ENCODE peak calls at places on chromosomes 11 and 22, in six cellular contexts. U is H9, X is neuronal stem cell, J is IMR-90, K is mesendoderm, A is H1. L is an unnamed sample.
A peak's percentile ranks its signal among the peaks of the same experiment; 100 is the strongest.

GRCh38 chr11:11349870-11350325 is 3.2 kb downstream of the CSNK2A3 start:
- DNase-seq in U (no peak), X (no peak), J (peak; percentile 90), K (no peak), A (no peak), L (peak; percentile 87)

GRCh38 chr22:27278986-27279385 is 522.6 kb downstream of the MN1 start:
- DNase-seq in U (no peak), X (no peak), J (no peak), K (no peak), A (no peak), L (no peak)

GRCh38 chr11:38173671-38174070 is 1575.6 kb upstream of the RAG2 start:
- DNase-seq in U (no peak), X (no peak), J (no peak), K (no peak), A (no peak), L (no peak)

GRCh38 chr22:17213976-17214375 is 5.3 kb downstream of the ADA2 start:
- DNase-seq in U (peak; percentile 62), X (no peak), J (peak; percentile 3), K (peak; percentile 66), A (peak; percentile 72), L (no peak)

GRCh38 chr11:36044636-36045035 is 100.8 kb downstream of the LDLRAD3 start:
- DNase-seq in U (no peak), X (no peak), J (no peak), K (no peak), A (no peak), L (no peak)

GRCh38 chr11:92101845-92102244 is 122.8 kb upstream of the FAT3 start:
- DNase-seq in U (no peak), X (no peak), J (no peak), K (no peak), A (no peak), L (no peak)

GRCh38 chr11:70530629-70531185 is 132.4 kb downstream of the CTTN start:
- DNase-seq in U (no peak), X (no peak), J (no peak), K (no peak), A (no peak), L (no peak)

GRCh38 chr11:70644343-70645060 is 246.2 kb downstream of the CTTN start:
- DNase-seq in U (no peak), X (no peak), J (no peak), K (no peak), A (no peak), L (no peak)

GRCh38 chr11:62611705-62612365 is 740 bp downstream of the EML3 start:
- DNase-seq in U (peak; percentile 60), X (no peak), J (peak; percentile 60), K (peak; percentile 59), A (peak; percentile 56), L (peak; percentile 71)

GRCh38 chr11:69381681-69382130 is 87.8 kb downstream of the MYEOV start:
- DNase-seq in U (no peak), X (no peak), J (no peak), K (no peak), A (no peak), L (no peak)

GRCh38 chr22:17952273-17952801 is 72.0 kb downstream of the MICAL3 start:
- DNase-seq in U (no peak), X (no peak), J (no peak), K (peak; percentile 46), A (no peak), L (no peak)

GRCh38 chr22:27686534-27686933 is 115.0 kb downstream of the MN1 start:
- DNase-seq in U (no peak), X (no peak), J (peak; percentile 85), K (no peak), A (no peak), L (peak; percentile 97)

GRCh38 chr22:17698948-17699347 is 60.4 kb downstream of the BCL2L13 start:
- DNase-seq in U (no peak), X (no peak), J (no peak), K (no peak), A (no peak), L (no peak)

GRCh38 chr11:99366476-99366992 is 345.8 kb downstream of the CNTN5 start:
- DNase-seq in U (no peak), X (no peak), J (no peak), K (no peak), A (no peak), L (no peak)

GRCh38 chr11:73185680-73186293 is 32.3 kb upstream of the P2RY2 start:
- DNase-seq in U (no peak), X (no peak), J (peak; percentile 69), K (no peak), A (no peak), L (peak; percentile 60)

GRCh38 chr11:47179655-47179991 is 2.9 kb upstream of the ARFGAP2 start:
- DNase-seq in U (peak; percentile 76), X (peak; percentile 32), J (peak; percentile 35), K (peak; percentile 88), A (peak; percentile 65), L (peak; percentile 66)

GRCh38 chr11:1839204-1839923 is 583 bp downstream of the TNNI2 start:
- DNase-seq in U (no peak), X (no peak), J (no peak), K (no peak), A (no peak), L (no peak)

GRCh38 chr11:72405009-72405408 is 29.3 kb downstream of the CLPB start:
- DNase-seq in U (no peak), X (no peak), J (no peak), K (no peak), A (no peak), L (no peak)

GRCh38 chr11:2668876-2669275 is 30.9 kb downstream of the KCNQ1OT1 start:
- DNase-seq in U (no peak), X (no peak), J (no peak), K (no peak), A (peak; percentile 20), L (no peak)

GRCh38 chr11:86969258-86969657 is 14.1 kb upstream of the FZD4 start:
- DNase-seq in U (no peak), X (no peak), J (no peak), K (no peak), A (no peak), L (no peak)

GRCh38 chr22:27531782-27532530 is 269.6 kb downstream of the MN1 start:
- DNase-seq in U (no peak), X (no peak), J (peak; percentile 82), K (peak; percentile 86), A (no peak), L (peak; percentile 92)

GRCh38 chr11:22832315-22833041 is 2.9 kb upstream of the SVIP start:
- DNase-seq in U (no peak), X (no peak), J (no peak), K (no peak), A (no peak), L (peak; percentile 22)

DNA sequence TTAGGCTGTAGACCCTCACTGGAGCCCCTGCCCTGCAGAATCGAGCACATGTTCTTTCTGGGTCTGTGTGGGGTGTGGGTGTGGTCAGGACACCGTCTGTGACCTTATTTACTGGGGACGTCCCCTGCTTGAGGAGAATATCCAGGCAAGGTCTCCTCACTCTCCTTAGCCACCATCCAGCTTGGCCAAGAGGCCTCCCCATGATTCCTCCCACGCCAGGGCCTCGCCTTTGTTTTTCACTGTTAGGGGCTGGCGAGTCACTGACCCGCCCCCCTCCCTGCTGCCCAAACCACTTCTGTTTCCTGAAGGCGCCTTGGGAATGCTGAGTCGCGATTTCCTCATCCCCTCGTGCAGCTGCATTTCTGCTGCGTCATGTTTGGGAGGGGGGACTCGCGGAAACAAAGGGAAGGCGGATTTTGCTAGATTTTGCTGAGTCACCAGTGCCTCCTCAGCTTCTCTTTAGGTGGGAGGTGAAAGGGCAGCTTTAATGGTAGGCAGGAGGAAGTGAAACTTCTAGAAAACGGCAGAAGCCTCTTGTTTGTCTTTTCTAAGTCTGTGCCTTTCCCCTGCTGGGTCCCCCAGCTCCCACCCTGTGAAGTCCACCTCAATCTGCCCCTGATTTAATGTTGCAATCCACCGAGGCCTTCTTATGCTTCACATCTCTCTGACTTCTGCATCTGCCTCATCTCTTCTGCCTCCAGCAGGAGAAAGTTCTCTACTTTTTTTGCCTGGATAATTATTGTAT is 4.0 kb upstream of the HMOX1 start:
- DNase-seq in U (peak; percentile 98), X (peak; percentile 95), J (peak; percentile 99), K (peak; percentile 100), A (peak; percentile 87), L (peak; percentile 98)
- H2BK120ac ChIP-seq in U (no peak overlapping the region), X (no peak overlapping the region), J (peak overlapping the region; percentile 97), K (peak overlapping the region; percentile 21), A (peak overlapping the region; percentile 93), L (peak overlapping the region; percentile 75)

DNA sequence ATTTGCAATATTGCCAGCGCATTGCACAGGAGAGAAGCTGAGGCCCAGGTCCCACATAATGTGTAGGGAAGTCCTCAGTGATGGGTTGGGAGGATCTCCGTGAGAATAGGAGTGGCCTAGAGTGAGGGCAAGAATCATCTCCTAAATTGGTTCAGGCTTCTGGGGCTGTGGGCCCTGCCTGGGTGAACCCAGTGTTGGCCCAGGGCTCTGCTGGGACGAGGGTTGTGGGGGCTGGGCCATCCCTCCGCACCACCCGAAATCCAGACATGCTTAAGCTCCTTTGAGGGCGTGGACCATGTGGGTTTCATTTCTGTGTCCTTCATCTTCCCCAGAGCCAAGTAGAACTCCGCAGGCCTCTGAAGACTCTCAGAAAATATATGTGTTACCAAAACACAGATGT is 3.7 kb downstream of the MICALL1 start:
- DNase-seq in U (no peak), X (no peak), J (no peak), K (no peak), A (no peak), L (no peak)
- H2BK15ac ChIP-seq in U (no peak overlapping the region), X (no peak overlapping the region), J (no peak overlapping the region), K (no peak overlapping the region), A (no peak overlapping the region), L (no peak overlapping the region)

GRCh38 chr22:42316988-42317387 is 46.5 kb upstream of the TCF20 start:
- DNase-seq in U (no peak), X (no peak), J (no peak), K (no peak), A (no peak), L (no peak)

GRCh38 chr22:42315392-42315756 is 44.9 kb upstream of the TCF20 start:
- DNase-seq in U (no peak), X (no peak), J (no peak), K (no peak), A (no peak), L (no peak)

GRCh38 chr22:42313204-42313603 is 42.8 kb upstream of the TCF20 start:
- DNase-seq in U (no peak), X (no peak), J (no peak), K (peak; percentile 53), A (no peak), L (no peak)

GRCh38 chr22:42313804-42314581 is 43.5 kb upstream of the TCF20 start:
- DNase-seq in U (peak; percentile 95), X (peak; percentile 45), J (peak; percentile 54), K (peak; percentile 94), A (peak; percentile 78), L (peak; percentile 86)

DNA sequence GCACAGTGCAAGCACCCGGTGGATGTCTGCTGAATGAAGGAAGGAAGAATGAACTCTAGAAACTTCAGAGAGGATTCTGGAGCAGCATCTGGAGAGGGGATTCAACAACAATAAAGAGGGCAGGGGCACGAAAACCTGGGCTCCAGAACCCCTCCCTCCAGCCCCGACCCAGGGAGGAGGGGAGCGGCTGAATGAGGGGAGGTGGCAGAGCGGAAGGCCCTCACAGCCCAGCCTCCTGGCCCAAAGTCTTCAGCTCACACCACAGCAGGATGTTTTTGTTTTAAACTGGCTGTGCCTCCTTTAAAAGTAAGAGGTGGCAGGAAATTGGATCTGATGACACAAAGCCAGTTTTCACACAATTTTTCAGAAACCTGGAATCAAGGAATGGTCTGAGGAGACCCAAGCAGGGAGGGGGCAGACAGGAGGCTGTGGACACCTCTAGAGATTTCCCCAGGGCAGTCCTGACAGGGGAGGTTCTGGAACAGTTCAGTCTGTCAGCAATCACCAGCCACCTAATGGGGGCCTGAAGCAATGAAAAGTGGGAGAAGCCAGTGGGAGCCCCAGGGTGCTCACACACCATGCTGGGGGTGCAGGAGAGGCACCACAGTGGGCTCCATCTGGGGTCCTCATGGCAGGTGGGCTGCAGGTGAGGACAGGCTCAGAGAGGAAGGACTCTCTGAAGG is 44.4 kb upstream of the TCF20 start:
- DNase-seq in U (no peak), X (no peak), J (no peak), K (no peak), A (no peak), L (no peak)
- H2BK120ac ChIP-seq in U (no peak overlapping the region), X (no peak overlapping the region), J (no peak overlapping the region), K (no peak overlapping the region), A (no peak overlapping the region), L (no peak overlapping the region)

GRCh38 chr22:45568213-45568612 is 65.5 kb downstream of the FBLN1 start:
- DNase-seq in U (no peak), X (no peak), J (no peak), K (no peak), A (no peak), L (no peak)
- H2BK15ac ChIP-seq in U (no peak overlapping the region), X (no peak overlapping the region), J (no peak overlapping the region), K (no peak overlapping the region), A (no peak overlapping the region), L (no peak overlapping the region)